ENCODE peak calls at places on chromosomes 6 and 20, in five cellular contexts. Z, W, F, H and Y are unnamed samples.

GRCh38 chr6:54173084-54173483 is 61.8 kb downstream of the MLIP start:
- DNase-seq in H (no peak), Z (no peak), F (no peak), W (no peak), Y (no peak)

GRCh38 chr6:67277312-67277711 is 1357.8 kb upstream of the ADGRB3 start:
- DNase-seq in H (no peak), F (no peak), Z (no peak), W (no peak), Y (no peak)

GRCh38 chr6:142409794-142410193 is 108.0 kb downstream of the ADGRG6 start:
- DNase-seq in H (no peak), Z (no peak), F (no peak), W (no peak), Y (no peak)

GRCh38 chr6:2378891-2379652 is 133.7 kb upstream of the GMDS start:
- DNase-seq in W (no peak), F (peak), H (no peak), Z (no peak), Y (no peak)

GRCh38 chr6:132817554-132818403 is 3.4 kb downstream of the RPS12 start:
- DNase-seq in H (no peak), Z (no peak), F (no peak), W (no peak), Y (no peak)

GRCh38 chr6:53066059-53066406 is 829 bp downstream of the FBXO9 start:
- DNase-seq in Z (no peak), F (no peak), W (no peak), H (no peak), Y (no peak)

GRCh38 chr20:59767656-59768055 is 163.3 kb downstream of the PHACTR3 start:
- DNase-seq in F (no peak), H (no peak), W (no peak), Z (no peak), Y (no peak)

GRCh38 chr6:3517350-3517749 is 60.5 kb upstream of the SLC22A23 start:
- DNase-seq in H (no peak), W (no peak), Z (no peak), F (peak), Y (peak)

GRCh38 chr6:27478141-27478705 is 5.3 kb upstream of the ZNF184 start:
- DNase-seq in W (no peak), F (no peak), Z (no peak), H (no peak), Y (no peak)

GRCh38 chr6:157033428-157034140 is 256.4 kb downstream of the ARID1B start:
- DNase-seq in Z (no peak), H (no peak), W (no peak), F (no peak), Y (no peak)

GRCh38 chr6:118630067-118630466 is 21.3 kb downstream of the CEP85L start:
- DNase-seq in W (no peak), Z (no peak), H (no peak), F (no peak), Y (no peak)

GRCh38 chr6:159819932-159820640 is 20.0 kb downstream of the PNLDC1 start:
- DNase-seq in W (no peak), Z (no peak), H (peak), F (no peak), Y (no peak)

GRCh38 chr6:57068066-57068465 is 21.6 kb downstream of the KIAA1586 start:
- DNase-seq in H (no peak), W (no peak), F (no peak), Z (no peak), Y (peak)

GRCh38 chr20:21555470-21556120 is 41.7 kb upstream of the NKX2-2 start:
- DNase-seq in W (no peak), Z (no peak), H (no peak), F (no peak), Y (no peak)

GRCh38 chr6:98980814-98981213 is 33.1 kb upstream of the FBXL4 start:
- DNase-seq in W (peak), Z (no peak), F (no peak), H (no peak), Y (no peak)

GRCh38 chr6:21163110-21163837 is 430.3 kb upstream of the SOX4 start:
- DNase-seq in H (no peak), W (no peak), F (no peak), Z (no peak), Y (peak)

GRCh38 chr20:58424218-58424617 is 35.2 kb downstream of the VAPB start:
- DNase-seq in Z (no peak), H (no peak), F (no peak), W (no peak), Y (no peak)

GRCh38 chr6:3939964-3940363 is 90.8 kb downstream of the FAM50B start:
- DNase-seq in F (no peak), W (no peak), H (no peak), Z (no peak), Y (no peak)

GRCh38 chr6:166960609-166960978 is 4.2 kb upstream of the RNASET2 start:
- DNase-seq in Z (no peak), H (no peak), W (no peak), F (no peak), Y (no peak)

GRCh38 chr6:53168516-53169257 is 20.0 kb upstream of the GCM1 start:
- DNase-seq in Z (no peak), F (no peak), H (no peak), W (no peak), Y (peak)

GRCh38 chr6:113530769-113531168 is 326.4 kb upstream of the MARCKS start:
- DNase-seq in W (no peak), Z (no peak), F (peak), H (no peak), Y (peak)

GRCh38 chr6:11785953-11786579 is 7.5 kb upstream of the ADTRP start:
- DNase-seq in W (no peak), H (no peak), F (no peak), Z (no peak), Y (no peak)

GRCh38 chr20:59888050-59888449 is 45.4 kb downstream of the SYCP2 start:
- DNase-seq in Z (no peak), H (no peak), W (no peak), F (no peak), Y (no peak)

GRCh38 chr20:47784599-47785320 is 521 bp downstream of the SULF2 start:
- DNase-seq in W (peak), H (no peak), Z (no peak), F (no peak), Y (no peak)

GRCh38 chr6:30793521-30794194 is 49.3 kb upstream of the IER3 start:
- DNase-seq in Z (no peak), W (no peak), F (no peak), H (no peak), Y (no peak)

GRCh38 chr6:121917834-121918559 is 481.5 kb upstream of the HSF2 start:
- DNase-seq in Z (no peak), H (no peak), W (no peak), F (no peak), Y (no peak)

GRCh38 chr6:109306733-109307132 is 75.5 kb downstream of the CD164 start:
- DNase-seq in F (no peak), W (no peak), Z (no peak), H (no peak), Y (no peak)

GRCh38 chr20:43900496-43900895 is 14.2 kb upstream of the TOX2 start:
- DNase-seq in F (no peak), W (no peak), H (no peak), Z (no peak), Y (no peak)

GRCh38 chr6:106547556-106547955 is 81.7 kb downstream of the RTN4IP1 start:
- DNase-seq in W (no peak), F (no peak), Z (no peak), H (no peak), Y (no peak)

GRCh38 chr6:137866914-137867684 is at the start of gene TNFAIP3:
- DNase-seq in Z (peak), W (peak), F (peak), H (peak), Y (peak)

GRCh38 chr6:155154158-155154830 is 109.5 kb upstream of the CLDN20 start:
- DNase-seq in Z (peak), F (peak), W (no peak), H (no peak), Y (peak)

GRCh38 chr20:37114012-37114411 is 18.2 kb upstream of the RBL1 start:
- DNase-seq in Z (no peak), H (no peak), F (no peak), W (no peak), Y (no peak)

GRCh38 chr6:37982320-37982719 is 162.8 kb downstream of the ZFAND3 start:
- DNase-seq in Z (no peak), W (no peak), H (no peak), F (no peak), Y (no peak)

GRCh38 chr6:40719671-40720374 is 132.7 kb upstream of the LRFN2 start:
- DNase-seq in W (peak), H (peak), Z (no peak), F (peak), Y (peak)

GRCh38 chr20:24742436-24742835 is 206.6 kb upstream of the CST7 start:
- DNase-seq in H (no peak), Z (no peak), F (no peak), W (no peak), Y (no peak)